ENCODE peak calls at places on chromosome 11, in six cellular contexts. U, N, E, F, T and D are unnamed samples.

GRCh38 chr11:106152824-106153223 is 75.4 kb downstream of the AASDHPPT start:
- DNase-seq in U (no peak), N (no peak), E (no peak), F (no peak), T (no peak), D (no peak)

GRCh38 chr11:29306527-29306926 is 710.3 kb downstream of the KCNA4 start:
- DNase-seq in U (no peak), N (no peak), E (no peak), F (no peak), T (no peak), D (no peak)

GRCh38 chr11:80167766-80168165 is 726.9 kb upstream of the TENM4 start:
- DNase-seq in U (no peak), N (no peak), E (no peak), F (no peak), T (no peak), D (no peak)

GRCh38 chr11:129460714-129461113 is 85.1 kb downstream of the BARX2 start:
- DNase-seq in U (no peak), N (no peak), E (no peak), F (no peak), T (peak), D (no peak)

GRCh38 chr11:76856111-76856510 is 4.6 kb upstream of the ACER3 start:
- DNase-seq in U (no peak), N (no peak), E (no peak), F (no peak), T (no peak), D (no peak)

GRCh38 chr11:2881974-2882362 is 3.6 kb downstream of the CDKN1C start:
- DNase-seq in U (no peak), N (no peak), E (no peak), F (no peak), T (no peak), D (no peak)

GRCh38 chr11:112795142-112795815 is 165.9 kb upstream of the NCAM1 start:
- DNase-seq in U (peak), N (peak), E (peak), F (no peak), T (peak), D (no peak)

GRCh38 chr11:17734418-17734911 is at the start of gene KCNC1:
- DNase-seq in U (no peak), N (peak), E (no peak), F (no peak), T (no peak), D (no peak)

GRCh38 chr11:122781378-122782040 is 56.8 kb upstream of the CRTAM start:
- DNase-seq in U (peak), N (peak), E (peak), F (no peak), T (peak), D (peak)

GRCh38 chr11:64306876-64307622 is 1.7 kb downstream of the ESRRA start:
- DNase-seq in U (no peak), N (peak), E (no peak), F (no peak), T (peak), D (no peak)

GRCh38 chr11:2114430-2115241 is 24.6 kb downstream of the IGF2 start:
- DNase-seq in U (no peak), N (no peak), E (no peak), F (no peak), T (no peak), D (no peak)

GRCh38 chr11:67316882-67317364 is 13.6 kb downstream of the SSH3 start:
- DNase-seq in U (no peak), N (no peak), E (no peak), F (no peak), T (no peak), D (no peak)

GRCh38 chr11:121437686-121438078 is 14.4 kb upstream of the SORL1 start:
- DNase-seq in U (no peak), N (no peak), E (no peak), F (no peak), T (no peak), D (no peak)

GRCh38 chr11:115623021-115623451 is 118.8 kb upstream of the CADM1 start:
- DNase-seq in U (no peak), N (no peak), E (no peak), F (no peak), T (peak), D (no peak)

GRCh38 chr11:118623291-118623655 is 15.9 kb downstream of the PHLDB1 start:
- DNase-seq in U (no peak), N (no peak), E (no peak), F (no peak), T (peak), D (no peak)

DNA sequence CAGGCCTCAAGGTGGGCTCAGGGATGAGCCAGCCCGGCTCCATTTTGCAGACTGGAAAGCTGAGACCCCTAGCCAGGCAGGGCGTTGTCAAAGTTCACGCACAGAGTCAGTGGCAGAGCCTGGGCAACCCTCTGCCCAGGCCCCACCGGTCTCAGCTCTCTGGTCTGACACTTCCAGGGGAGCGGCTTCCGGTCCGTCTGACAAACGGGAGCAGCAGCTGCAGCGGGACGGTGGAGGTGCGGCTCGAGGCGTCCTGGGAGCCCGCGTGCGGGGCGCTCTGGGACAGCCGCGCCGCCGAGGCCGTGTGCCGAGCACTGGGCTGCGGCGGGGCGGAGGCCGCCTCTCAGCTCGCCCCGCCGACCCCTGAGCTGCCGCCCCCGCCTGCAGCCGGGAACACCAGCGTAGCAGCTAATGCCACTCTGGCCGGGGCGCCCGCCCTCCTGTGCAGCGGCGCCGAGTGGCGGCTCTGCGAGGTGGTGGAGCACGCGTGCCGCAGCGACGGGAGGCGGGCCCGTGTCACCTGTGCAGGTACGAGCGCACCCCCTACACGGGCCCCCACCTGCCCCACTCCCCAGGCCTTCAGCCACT is 36.0 kb downstream of the CD6 start:
- DNase-seq in U (no peak), N (peak), E (no peak), F (no peak), T (no peak), D (peak)
- TF ChIP-seq TAF1 in U (no peak), N (no peak), E (no peak), F (no peak), T (no peak), D (no peak)

GRCh38 chr11:65502852-65503603 is 4.2 kb downstream of the MALAT1 start:
- DNase-seq in U (no peak), N (no peak), E (no peak), F (no peak), T (no peak), D (no peak)
- TF ChIP-seq POLR2A in U (peak), N (peak), E (peak), F (peak), T (peak), D (peak)

DNA sequence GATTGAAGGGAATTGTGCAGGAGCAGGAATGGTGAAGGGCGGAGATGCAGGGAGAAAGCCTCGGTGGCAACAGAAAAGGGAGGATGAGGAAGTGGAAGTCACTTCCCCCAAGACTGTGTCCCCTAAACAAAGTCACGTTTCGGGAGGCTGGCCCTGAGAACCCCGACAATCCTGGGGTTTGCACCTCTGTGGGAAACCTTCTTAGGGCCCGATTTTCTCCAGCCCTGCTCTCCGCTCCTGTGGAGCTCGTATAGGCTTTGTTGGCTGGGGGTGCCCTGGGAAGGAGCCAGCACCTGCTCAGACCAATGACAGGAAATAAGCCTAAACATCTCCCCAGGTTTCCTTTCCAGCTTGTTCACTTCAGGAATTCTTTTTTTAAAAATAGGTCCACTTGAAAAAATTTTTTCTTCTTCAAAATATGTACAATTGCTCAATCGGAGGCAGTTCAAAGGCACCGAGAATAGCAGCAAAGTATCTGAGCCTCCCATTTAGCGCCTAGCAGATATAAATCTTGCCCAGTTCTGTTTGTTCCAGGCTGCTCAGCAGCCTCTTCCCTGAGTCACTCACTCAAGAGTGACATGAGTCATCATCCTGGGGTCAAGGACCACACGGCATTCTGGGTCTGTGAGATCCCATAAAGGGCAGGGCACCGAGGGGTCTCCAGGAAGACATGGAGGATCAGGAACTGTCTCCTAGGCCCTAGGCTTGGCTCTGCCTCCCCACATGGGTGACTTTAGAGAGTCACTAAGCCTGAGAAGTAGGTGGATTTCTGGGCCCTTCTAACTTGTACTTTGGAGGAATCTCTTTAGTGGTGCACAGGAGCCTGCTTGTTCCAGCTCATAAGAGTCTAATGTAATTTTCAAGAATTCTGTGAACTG is 34.0 kb downstream of the IRAG1 start:
- DNase-seq in U (no peak), N (peak), E (no peak), F (no peak), T (peak), D (no peak)
- TF ChIP-seq TAF1 in U (no peak), N (no peak), E (no peak), F (no peak), T (no peak), D (no peak)

GRCh38 chr11:786235-787083 is 3.4 kb downstream of the CEND1 start:
- DNase-seq in U (no peak), N (no peak), E (no peak), F (no peak), T (no peak), D (no peak)
- TF ChIP-seq POLR2A in U (no peak), N (no peak), E (no peak), F (peak), T (no peak), D (no peak)